ENCODE peak calls at places on chromosomes 11 and 22, in six cellular contexts. S is RWPE1, T is HAP-1, B is substantia nigra, M is trophoblast cell, U is cardiac septum. O is an unnamed sample.
A peak's percentile ranks its signal among the peaks of the same experiment; 100 is the strongest.

GRCh38 chr22:17120281-17120680 is 879 bp downstream of the TMEM121B start:
- DNase-seq in S (peak; percentile 8), T (peak; percentile 81), B (no peak), M (peak; percentile 61), U (peak; percentile 87), O (peak; percentile 63)

GRCh38 chr11:76376746-76377558 is 4.0 kb downstream of the THAP12 start:
- DNase-seq in S (no peak), T (no peak), B (no peak), M (peak; percentile 12), U (no peak), O (no peak)

GRCh38 chr11:118786657-118787056 is 4.3 kb downstream of the DDX6 start:
- DNase-seq in S (no peak), T (no peak), B (no peak), M (no peak), U (no peak), O (no peak)

GRCh38 chr11:118098996-118099837 is 12.5 kb upstream of the SMIM35 start:
- DNase-seq in S (no peak), T (peak; percentile 14), B (no peak), M (no peak), U (no peak), O (no peak)

GRCh38 chr11:106986261-106986660 is 32.0 kb downstream of the GUCY1A2 start:
- DNase-seq in S (peak; percentile 8), T (no peak), B (no peak), M (peak; percentile 30), U (no peak), O (no peak)

GRCh38 chr22:49586244-49586748 is 241.4 kb downstream of the BRD1 start:
- DNase-seq in S (no peak), T (no peak), B (no peak), M (no peak), U (peak; percentile 46), O (no peak)

GRCh38 chr11:112222303-112222702 is 3.9 kb upstream of the PTS start:
- DNase-seq in S (no peak), T (no peak), B (no peak), M (no peak), U (no peak), O (no peak)

GRCh38 chr11:62444271-62444833 is 25.5 kb downstream of the SCGB1A1 start:
- DNase-seq in S (peak; percentile 33), T (no peak), B (peak; percentile 64), M (no peak), U (peak; percentile 79), O (no peak)

GRCh38 chr11:123194308-123195181 is 503 bp downstream of the CLMP start:
- DNase-seq in S (peak; percentile 44), T (no peak), B (no peak), M (peak; percentile 38), U (no peak), O (no peak)

GRCh38 chr11:69567951-69568808 is 72.8 kb upstream of the CCND1 start:
- DNase-seq in S (no peak), T (no peak), B (no peak), M (peak; percentile 72), U (no peak), O (no peak)

GRCh38 chr22:27128461-27129080 is 471.2 kb downstream of the MIAT start:
- DNase-seq in S (no peak), T (no peak), B (no peak), M (no peak), U (no peak), O (no peak)

GRCh38 chr22:17884951-17885350 is 110.7 kb upstream of the BID start:
- DNase-seq in S (no peak), T (no peak), B (no peak), M (no peak), U (no peak), O (no peak)

GRCh38 chr11:60544077-60544476 is 28.9 kb downstream of the MS4A13 start:
- DNase-seq in S (no peak), T (no peak), B (no peak), M (no peak), U (no peak), O (no peak)

GRCh38 chr11:33329705-33330329 is 72.6 kb downstream of the HIPK3 start:
- DNase-seq in S (peak; percentile 62), T (peak; percentile 67), B (no peak), M (peak; percentile 81), U (no peak), O (peak; percentile 25)

GRCh38 chr11:81004576-81004975 is 1563.7 kb upstream of the TENM4 start:
- DNase-seq in S (no peak), T (no peak), B (no peak), M (no peak), U (no peak), O (no peak)

GRCh38 chr11:93585758-93586157 is 42.6 kb upstream of the SMCO4 start:
- DNase-seq in S (no peak), T (no peak), B (no peak), M (peak; percentile 60), U (no peak), O (no peak)

GRCh38 chr11:116211166-116211565 is 561.6 kb downstream of the BUD13 start:
- DNase-seq in S (no peak), T (no peak), B (no peak), M (no peak), U (no peak), O (no peak)